ENCODE peak calls at places on chromosomes 7 and 10, in eight cellular contexts. T is activated B cell treated with CpG ODN at 0.5 μM for 24 hours; R is left lung; S is sciatic nerve; N is upper lobe of right lung; P is psoas muscle; E is activated naive CD8-positive, alpha-beta T cell treated with anti-CD3 and anti-CD28 coated beads, Interleukin-2, amount 10 ng/mL, durations not matched to agents 7 days and 5 days; X is A549. J is an unnamed sample.

GRCh38 chr10:22568928-22569327 is 145.4 kb downstream of the PIP4K2A start:
- ATAC-seq in T (no peak), R (no peak), S (no peak), N (no peak), P (no peak), E (no peak), X (no peak), J (no peak)

GRCh38 chr10:100847440-100847839 is 65.3 kb upstream of the SLF2 start:
- ATAC-seq in T (no peak), R (no peak), S (no peak), N (no peak), P (no peak), E (no peak), X (peak; percentile 80), J (no peak)

GRCh38 chr7:33845991-33846509 is 59.3 kb upstream of the BMPER start:
- ATAC-seq in T (no peak), R (peak; percentile 19), S (peak; percentile 69), N (no peak), P (no peak), E (no peak), X (no peak), J (peak; percentile 71)

GRCh38 chr7:37820708-37821468 is 27.5 kb upstream of the NME8 start:
- ATAC-seq in T (no peak), R (no peak), S (no peak), N (no peak), P (no peak), E (no peak), X (no peak), J (no peak)

GRCh38 chr7:55360486-55360885 is 4.7 kb upstream of the LANCL2 start:
- ATAC-seq in T (no peak), R (no peak), S (no peak), N (no peak), P (no peak), E (no peak), X (no peak), J (no peak)

GRCh38 chr7:40717242-40717641 is 582.4 kb downstream of the SUGCT start:
- ATAC-seq in T (peak; percentile 25), R (peak; percentile 81), S (peak; percentile 90), N (peak; percentile 70), P (peak; percentile 85), E (peak; percentile 73), X (peak; percentile 82), J (peak; percentile 76)

GRCh38 chr7:43716598-43716997 is 12.7 kb downstream of the COA1 start:
- ATAC-seq in T (no peak), R (no peak), S (no peak), N (no peak), P (no peak), E (no peak), X (no peak), J (no peak)

GRCh38 chr10:70926215-70927000 is 38.0 kb upstream of the PCBD1 start:
- ATAC-seq in T (no peak), R (no peak), S (peak; percentile 31), N (no peak), P (peak; percentile 26), E (no peak), X (no peak), J (no peak)

GRCh38 chr10:12631787-12632562 is 282.6 kb downstream of the CAMK1D start:
- ATAC-seq in T (no peak), R (peak; percentile 56), S (no peak), N (peak; percentile 24), P (no peak), E (no peak), X (peak; percentile 87), J (no peak)

GRCh38 chr7:111242361-111242760 is 151.4 kb downstream of the LRRN3 start:
- ATAC-seq in T (no peak), R (no peak), S (no peak), N (no peak), P (no peak), E (no peak), X (no peak), J (no peak)

GRCh38 chr10:29141761-29142160 is 147.1 kb upstream of the LYZL1 start:
- ATAC-seq in T (no peak), R (peak; percentile 65), S (no peak), N (peak; percentile 41), P (no peak), E (no peak), X (peak; percentile 72), J (peak; percentile 93)

GRCh38 chr10:103855852-103856496 is 598 bp upstream of the SH3PXD2A start:
- ATAC-seq in T (no peak), R (no peak), S (no peak), N (no peak), P (no peak), E (no peak), X (no peak), J (no peak)

GRCh38 chr7:4191525-4191924 is 490.6 kb upstream of the FOXK1 start:
- ATAC-seq in T (no peak), R (no peak), S (no peak), N (no peak), P (no peak), E (no peak), X (no peak), J (no peak)

GRCh38 chr7:157360483-157361025 is 23.8 kb downstream of the DNAJB6 start:
- ATAC-seq in T (no peak), R (no peak), S (no peak), N (no peak), P (peak; percentile 18), E (no peak), X (no peak), J (no peak)

GRCh38 chr7:92404170-92404614 is 43.1 kb upstream of the GATAD1 start:
- ATAC-seq in T (no peak), R (no peak), S (no peak), N (peak; percentile 30), P (no peak), E (peak; percentile 80), X (no peak), J (no peak)

GRCh38 chr10:11782793-11783557 is 40.2 kb upstream of the PROSER2 start:
- ATAC-seq in T (peak; percentile 40), R (peak; percentile 89), S (peak; percentile 40), N (peak; percentile 66), P (peak; percentile 63), E (peak; percentile 67), X (peak; percentile 70), J (peak; percentile 86)

GRCh38 chr10:97796651-97797050 is 24.9 kb upstream of the SFRP5 start:
- ATAC-seq in T (no peak), R (no peak), S (no peak), N (no peak), P (peak; percentile 72), E (peak; percentile 93), X (no peak), J (no peak)

GRCh38 chr10:47055386-47056382 is 144.5 kb downstream of the PTPN20 start:
- ATAC-seq in T (no peak), R (no peak), S (no peak), N (peak; percentile 51), P (no peak), E (no peak), X (no peak), J (no peak)

GRCh38 chr10:132096223-132096622 is 30.5 kb downstream of the JAKMIP3 start:
- ATAC-seq in T (no peak), R (no peak), S (no peak), N (no peak), P (peak; percentile 98), E (peak; percentile 95), X (peak; percentile 92), J (no peak)

GRCh38 chr10:14995964-14996565 is 36.9 kb downstream of the MEIG1 start:
- ATAC-seq in T (no peak), R (no peak), S (peak; percentile 20), N (no peak), P (no peak), E (no peak), X (no peak), J (no peak)

GRCh38 chr7:105932835-105933477 is 30.1 kb upstream of the CDHR3 start:
- ATAC-seq in T (no peak), R (peak; percentile 62), S (peak; percentile 86), N (no peak), P (no peak), E (no peak), X (no peak), J (peak; percentile 86)

GRCh38 chr7:57165285-57165899 is 33.2 kb upstream of the ZNF479 start:
- ATAC-seq in T (no peak), R (no peak), S (no peak), N (no peak), P (no peak), E (no peak), X (no peak), J (no peak)

GRCh38 chr7:45712057-45712689 is 138.0 kb downstream of the ADCY1 start:
- ATAC-seq in T (no peak), R (no peak), S (no peak), N (no peak), P (no peak), E (peak; percentile 65), X (no peak), J (no peak)

GRCh38 chr7:155489862-155490696 is 32.1 kb downstream of the EN2 start:
- ATAC-seq in T (peak; percentile 27), R (peak; percentile 89), S (peak; percentile 71), N (peak; percentile 64), P (peak; percentile 44), E (peak; percentile 23), X (no peak), J (peak; percentile 74)

GRCh38 chr10:121036431-121036830 is 185.3 kb downstream of the WDR11 start:
- ATAC-seq in T (no peak), R (peak; percentile 33), S (peak; percentile 76), N (peak; percentile 32), P (no peak), E (no peak), X (no peak), J (no peak)

GRCh38 chr10:122102146-122102866 is 113.3 kb downstream of the TACC2 start:
- ATAC-seq in T (no peak), R (peak; percentile 16), S (no peak), N (peak; percentile 30), P (peak; percentile 21), E (no peak), X (peak; percentile 86), J (no peak)

GRCh38 chr10:85612378-85612775 is 754.2 kb downstream of the GRID1 start:
- ATAC-seq in T (peak; percentile 42), R (no peak), S (peak; percentile 45), N (no peak), P (no peak), E (peak; percentile 79), X (no peak), J (no peak)

GRCh38 chr10:73855413-73855812 is 18.9 kb downstream of the CAMK2G start:
- ATAC-seq in T (no peak), R (peak; percentile 57), S (no peak), N (peak; percentile 51), P (no peak), E (no peak), X (no peak), J (no peak)

GRCh38 chr7:98733036-98733435 is 116.0 kb downstream of the NPTX2 start:
- ATAC-seq in T (peak; percentile 60), R (peak; percentile 39), S (no peak), N (peak; percentile 76), P (no peak), E (peak; percentile 58), X (peak; percentile 57), J (no peak)

GRCh38 chr7:9241826-9242225 is 808.4 kb downstream of the NXPH1 start:
- ATAC-seq in T (no peak), R (no peak), S (no peak), N (no peak), P (no peak), E (no peak), X (no peak), J (no peak)

GRCh38 chr10:6445671-6446278 is 134.3 kb downstream of the PRKCQ start:
- ATAC-seq in T (no peak), R (peak; percentile 59), S (no peak), N (no peak), P (peak; percentile 81), E (no peak), X (peak; percentile 64), J (peak; percentile 83)

GRCh38 chr7:341841-342638 is 52.1 kb downstream of the FOXL3 start:
- ATAC-seq in T (no peak), R (peak; percentile 39), S (peak; percentile 67), N (peak; percentile 36), P (peak; percentile 95), E (no peak), X (no peak), J (no peak)

GRCh38 chr7:26279405-26279804 is 12.3 kb upstream of the SNX10 start:
- ATAC-seq in T (no peak), R (no peak), S (no peak), N (peak; percentile 30), P (no peak), E (peak; percentile 85), X (no peak), J (peak; percentile 36)

J was measured in SK-N-SH treated with all-trans-retinoic acid at 6 μM for 48 hours.